ENCODE peak calls at places on chromosome 20, in seven cellular contexts. U is ovary, S is A549, Z is stomach, B is H1, V is transverse colon, K is K562. H is an unnamed sample.

GRCh38 chr20:57480444-57481152 is 44.3 kb downstream of the CTCFL start:
- DNase-seq in V (no peak), K (no peak), U (no peak), S (no peak), B (no peak), Z (no peak), H (no peak)

GRCh38 chr20:53857723-53858236 is 212.6 kb downstream of the BCAS1 start:
- DNase-seq in V (peak; percentile 76), U (no peak), S (no peak), Z (no peak), K (no peak), B (no peak), H (no peak)

GRCh38 chr20:12984069-12984765 is 24.6 kb upstream of the SPTLC3 start:
- DNase-seq in U (no peak), K (no peak), Z (no peak), S (no peak), V (no peak), B (no peak), H (no peak)

GRCh38 chr20:47879771-47880170 is 94.5 kb upstream of the SULF2 start:
- DNase-seq in V (no peak), K (no peak), S (no peak), B (no peak), U (no peak), Z (no peak), H (no peak)

GRCh38 chr20:34581341-34582189 is 23.0 kb downstream of the MAP1LC3A start:
- DNase-seq in K (no peak), S (no peak), Z (no peak), V (no peak), U (no peak), B (no peak), H (no peak)

GRCh38 chr20:44358776-44359175 is 3.3 kb downstream of the HNF4A start:
- DNase-seq in V (no peak), B (no peak), U (no peak), S (no peak), K (no peak), Z (no peak), H (no peak)

GRCh38 chr20:61127311-61128044 is 124.6 kb upstream of the CDH4 start:
- DNase-seq in V (no peak), U (no peak), Z (no peak), K (no peak), B (no peak), S (peak; percentile 88), H (no peak)

GRCh38 chr20:17966432-17967312 is 1.9 kb downstream of the SNX5 start:
- DNase-seq in V (no peak), K (no peak), S (peak; percentile 47), U (no peak), B (no peak), Z (no peak), H (no peak)

GRCh38 chr20:55054443-55054842 is 579.0 kb downstream of the DOK5 start:
- DNase-seq in U (no peak), V (no peak), S (no peak), B (no peak), Z (no peak), K (no peak), H (no peak)

GRCh38 chr20:7722564-7722963 is 217.7 kb downstream of the HAO1 start:
- DNase-seq in U (no peak), B (no peak), Z (no peak), S (no peak), V (no peak), K (no peak), H (no peak)

GRCh38 chr20:60046011-60046413 is 87.8 kb downstream of the CDH26 start:
- DNase-seq in K (no peak), U (no peak), S (no peak), V (no peak), B (no peak), Z (no peak), H (no peak)

GRCh38 chr20:60352017-60352416 is 393.8 kb downstream of the CDH26 start:
- DNase-seq in S (no peak), U (no peak), V (no peak), Z (no peak), B (no peak), K (no peak), H (no peak)

GRCh38 chr20:63736893-63737689 is 627 bp downstream of the LIME1 start:
- DNase-seq in U (peak; percentile 45), Z (no peak), K (no peak), S (no peak), V (peak; percentile 54), B (peak; percentile 70), H (peak; percentile 80)

GRCh38 chr20:59645761-59646171 is 41.4 kb downstream of the PHACTR3 start:
- DNase-seq in B (no peak), K (no peak), U (no peak), S (no peak), Z (no peak), V (no peak), H (no peak)

GRCh38 chr20:39069976-39070375 is 107.8 kb downstream of the DHX35 start:
- DNase-seq in Z (no peak), U (no peak), S (no peak), V (no peak), K (no peak), B (no peak), H (no peak)

GRCh38 chr20:59777814-59778575 is 155.4 kb downstream of the SYCP2 start:
- DNase-seq in K (no peak), Z (peak; percentile 20), S (no peak), B (no peak), U (no peak), V (no peak), H (no peak)

GRCh38 chr20:14715400-14715799 is 378.0 kb upstream of the FLRT3 start:
- DNase-seq in S (no peak), K (no peak), V (no peak), Z (no peak), B (no peak), U (no peak), H (no peak)

GRCh38 chr20:277496-277781 is 13.1 kb downstream of the C20orf96 start:
- DNase-seq in B (no peak), S (no peak), U (no peak), V (no peak), K (no peak), Z (no peak), H (no peak)

GRCh38 chr20:376750-377149 is 3.8 kb upstream of the TRIB3 start:
- DNase-seq in K (no peak), S (no peak), B (no peak), V (no peak), Z (no peak), U (no peak), H (no peak)

DNA sequence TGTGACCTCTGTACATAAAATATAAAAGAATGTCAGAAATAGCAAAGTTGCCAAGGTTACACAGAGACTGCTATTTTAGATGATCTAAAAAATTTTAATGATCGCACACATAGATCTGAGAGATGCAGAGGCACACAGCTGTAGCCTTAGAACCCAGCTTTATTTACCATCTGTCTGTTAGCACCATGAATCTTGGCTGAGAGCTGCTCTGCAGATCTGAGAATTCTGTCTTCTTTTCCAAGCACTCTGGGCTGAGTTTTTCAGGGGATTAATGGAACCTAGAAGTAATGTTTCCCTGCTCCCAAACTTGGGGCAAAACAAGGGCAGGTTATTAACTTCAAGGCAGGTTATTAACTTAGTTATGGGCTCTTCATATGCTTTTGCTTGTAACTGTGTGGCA is 248.7 kb upstream of the JAG1 start:
- DNase-seq in S (peak; percentile 30), K (no peak), V (no peak), U (no peak), B (no peak), Z (no peak), H (no peak)
- H3K4me1 ChIP-seq in S (peaks cover 54% of the 10 kb centered on the region), K (no peaks in the 10 kb centered on the region), V (no peaks in the 10 kb centered on the region), U (peaks cover 7% of the 10 kb centered on the region), B (no peaks in the 10 kb centered on the region), Z (peaks cover 5% of the 10 kb centered on the region), H (no peaks in the 10 kb centered on the region)

DNA sequence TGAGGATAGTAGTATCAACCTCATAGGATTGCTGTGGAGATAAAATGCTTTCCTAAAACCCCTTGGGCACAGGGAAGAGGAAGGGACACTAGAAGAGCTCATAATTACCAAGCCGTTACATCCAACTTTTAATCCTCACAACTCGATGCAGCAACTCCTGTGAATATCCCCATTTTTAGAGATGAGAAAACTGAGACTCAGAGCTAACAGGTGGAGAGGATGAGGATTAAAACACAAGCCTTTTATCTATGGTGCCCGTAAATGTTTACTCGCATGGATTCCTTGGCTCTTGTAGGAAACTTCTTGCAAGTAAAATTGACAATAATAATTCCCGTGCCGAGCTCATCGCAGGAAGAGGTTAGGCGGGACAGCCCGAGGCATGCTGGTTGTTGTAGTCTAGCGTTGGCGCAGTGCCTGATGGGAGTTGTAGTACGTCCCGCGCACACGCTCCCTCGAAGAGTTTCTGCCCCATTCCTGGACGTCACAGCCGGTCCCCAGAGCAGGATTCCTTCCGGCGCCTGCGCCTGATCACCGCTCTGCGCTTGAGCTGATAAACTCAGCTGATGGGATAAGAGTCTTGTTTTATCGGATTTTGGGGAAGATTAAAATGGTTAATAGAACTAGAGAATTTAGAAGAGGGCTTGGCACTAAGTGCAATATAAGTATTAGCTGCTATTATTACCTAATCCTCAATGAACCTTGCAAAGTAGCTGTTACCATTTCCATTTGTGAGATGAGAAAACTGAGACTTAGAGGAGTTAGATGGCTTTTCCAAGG is 2.8 kb upstream of the UBE2V1 start:
- DNase-seq in U (peak; percentile 96), B (peak; percentile 89), Z (peak; percentile 99), K (peak; percentile 85), V (peak; percentile 98), S (peak; percentile 96), H (peak; percentile 99)
- TF ChIP-seq EP300 in U (no peak), B (no peak), Z (no peak), K (no peak), V (no peak), S (no peak), H (no peak)

GRCh38 chr20:46021361-46022359 is 7.4 kb upstream of the SLC12A5 start:
- DNase-seq in B (peak; percentile 100), V (peak; percentile 46), Z (peak; percentile 39), K (peak; percentile 95), U (peak; percentile 31), S (peak; percentile 82), H (peak; percentile 88)
- TF ChIP-seq CTCF in B (peak; percentile 46), V (no peak), Z (no peak), K (no peak), U (no peak), S (peak; percentile 13), H (no peak)

GRCh38 chr20:37504404-37505096 is 16.5 kb upstream of the NNAT start:
- DNase-seq in V (no peak), B (no peak), U (no peak), S (no peak), K (no peak), Z (no peak), H (no peak)

GRCh38 chr20:37503256-37503927 is 17.7 kb upstream of the NNAT start:
- DNase-seq in B (no peak), Z (no peak), U (no peak), S (no peak), K (no peak), V (no peak), H (no peak)

GRCh38 chr20:37501940-37502339 is 19.1 kb upstream of the NNAT start:
- DNase-seq in K (no peak), B (no peak), U (no peak), V (no peak), Z (no peak), S (peak; percentile 29), H (no peak)

GRCh38 chr20:37500311-37500710 is 20.7 kb upstream of the NNAT start:
- DNase-seq in K (no peak), U (no peak), S (no peak), Z (peak; percentile 16), V (no peak), B (no peak), H (peak; percentile 4)

DNA sequence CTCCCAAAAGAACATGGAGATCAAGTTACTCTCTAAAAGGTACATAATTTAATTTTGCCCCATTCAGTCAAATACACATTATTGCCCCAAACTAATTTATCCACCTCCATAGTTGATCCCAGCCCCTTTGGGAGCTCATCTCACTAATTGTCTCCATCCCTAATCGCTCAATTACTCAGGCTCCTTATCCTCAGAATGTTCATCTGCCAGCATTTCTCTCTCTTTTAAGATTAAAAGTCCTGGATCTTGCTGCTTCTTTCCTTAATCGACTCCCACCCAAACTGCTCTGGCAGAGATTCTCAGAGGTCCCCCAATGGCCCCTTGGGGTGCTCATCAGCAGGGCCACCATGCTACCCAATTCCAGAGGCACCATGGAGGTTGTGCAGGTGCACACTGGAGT is 18.4 kb upstream of the NNAT start:
- DNase-seq in V (no peak), B (no peak), Z (no peak), S (no peak), U (no peak), K (no peak), H (no peak)
- H3K4me1 ChIP-seq in V (no peaks in the 10 kb centered on the region), B (peaks cover 8% of the 10 kb centered on the region), Z (peaks cover 8% of the 10 kb centered on the region), S (peaks cover 3% of the 10 kb centered on the region), U (no peaks in the 10 kb centered on the region), K (no peaks in the 10 kb centered on the region), H (no peaks in the 10 kb centered on the region)